ENCODE peak calls at places on chromosome X, in eight cellular contexts. One of them, this sample, is unnamed.

GRCh38 chrX:44039556-44039955 is 66.4 kb upstream of the NDP start:
- DNase-seq in amniotic stem cell: no peak
- DNase-seq in T-helper 1 cell: no peak
- DNase-seq in stimulated activated CD8-positive, alpha-beta memory T cell treated with anti-CD3 and anti-CD28 coated beads, Interleukin-12 subunit alpha, Interleukin-12 subunit beta, amount 100 ng/mL, for 1 hour: no peak
- DNase-seq in GM23338: no peak
- DNase-seq in GM12865: no peak
- DNase-seq in lower lobe of right lung: no peak
- DNase-seq in trophoblast cell: peak
- DNase-seq in this sample: no peak

GRCh38 chrX:117892469-117892868 is 224.1 kb downstream of the KLHL13 start:
- DNase-seq in amniotic stem cell: no peak
- DNase-seq in T-helper 1 cell: no peak
- DNase-seq in stimulated activated CD8-positive, alpha-beta memory T cell treated with anti-CD3 and anti-CD28 coated beads, Interleukin-12 subunit alpha, Interleukin-12 subunit beta, amount 100 ng/mL, for 1 hour: no peak
- DNase-seq in GM23338: no peak
- DNase-seq in GM12865: no peak
- DNase-seq in lower lobe of right lung: no peak
- DNase-seq in trophoblast cell: no peak
- DNase-seq in this sample: no peak

GRCh38 chrX:120753413-120754251 is 122.0 kb downstream of the CT47B1 start:
- DNase-seq in amniotic stem cell: no peak
- DNase-seq in T-helper 1 cell: no peak
- DNase-seq in stimulated activated CD8-positive, alpha-beta memory T cell treated with anti-CD3 and anti-CD28 coated beads, Interleukin-12 subunit alpha, Interleukin-12 subunit beta, amount 100 ng/mL, for 1 hour: no peak
- DNase-seq in GM23338: no peak
- DNase-seq in GM12865: peak
- DNase-seq in lower lobe of right lung: no peak
- DNase-seq in trophoblast cell: no peak
- DNase-seq in this sample: no peak

GRCh38 chrX:110414679-110415439 is 56.2 kb downstream of the RTL9 start:
- DNase-seq in amniotic stem cell: no peak
- DNase-seq in T-helper 1 cell: no peak
- DNase-seq in stimulated activated CD8-positive, alpha-beta memory T cell treated with anti-CD3 and anti-CD28 coated beads, Interleukin-12 subunit alpha, Interleukin-12 subunit beta, amount 100 ng/mL, for 1 hour: no peak
- DNase-seq in GM23338: no peak
- DNase-seq in GM12865: peak
- DNase-seq in lower lobe of right lung: no peak
- DNase-seq in trophoblast cell: no peak
- DNase-seq in this sample: peak

GRCh38 chrX:16005899-16006298 is 117.5 kb upstream of the GRPR start:
- DNase-seq in amniotic stem cell: no peak
- DNase-seq in T-helper 1 cell: no peak
- DNase-seq in stimulated activated CD8-positive, alpha-beta memory T cell treated with anti-CD3 and anti-CD28 coated beads, Interleukin-12 subunit alpha, Interleukin-12 subunit beta, amount 100 ng/mL, for 1 hour: no peak
- DNase-seq in GM23338: no peak
- DNase-seq in GM12865: no peak
- DNase-seq in lower lobe of right lung: no peak
- DNase-seq in trophoblast cell: no peak
- DNase-seq in this sample: peak

GRCh38 chrX:36867143-36867542 is 141.0 kb upstream of the FAM47C start:
- DNase-seq in amniotic stem cell: no peak
- DNase-seq in T-helper 1 cell: peak
- DNase-seq in stimulated activated CD8-positive, alpha-beta memory T cell treated with anti-CD3 and anti-CD28 coated beads, Interleukin-12 subunit alpha, Interleukin-12 subunit beta, amount 100 ng/mL, for 1 hour: no peak
- DNase-seq in GM23338: peak
- DNase-seq in GM12865: peak
- DNase-seq in lower lobe of right lung: no peak
- DNase-seq in trophoblast cell: peak
- DNase-seq in this sample: peak

GRCh38 chrX:136525738-136526606 is 6.0 kb upstream of the VGLL1 start:
- DNase-seq in amniotic stem cell: peak
- DNase-seq in T-helper 1 cell: no peak
- DNase-seq in stimulated activated CD8-positive, alpha-beta memory T cell treated with anti-CD3 and anti-CD28 coated beads, Interleukin-12 subunit alpha, Interleukin-12 subunit beta, amount 100 ng/mL, for 1 hour: no peak
- DNase-seq in GM23338: no peak
- DNase-seq in GM12865: no peak
- DNase-seq in lower lobe of right lung: peak
- DNase-seq in trophoblast cell: no peak
- DNase-seq in this sample: peak

GRCh38 chrX:108437789-108438623 is at the start of gene COL4A6:
- DNase-seq in amniotic stem cell: no peak
- DNase-seq in T-helper 1 cell: no peak
- DNase-seq in stimulated activated CD8-positive, alpha-beta memory T cell treated with anti-CD3 and anti-CD28 coated beads, Interleukin-12 subunit alpha, Interleukin-12 subunit beta, amount 100 ng/mL, for 1 hour: no peak
- DNase-seq in GM23338: peak
- DNase-seq in GM12865: no peak
- DNase-seq in lower lobe of right lung: peak
- DNase-seq in trophoblast cell: no peak
- DNase-seq in this sample: peak

This sample was measured in AG20443.